ENCODE peak calls at places on chromosomes 13 and 19, in ten cellular contexts. D is sigmoid colon, I is cardiac fibroblast, G is astrocyte of the spinal cord, Q is body of pancreas, S is A549, M is retinal pigment epithelial cell, H is tibial artery, P is endodermal cell, V is uterus. X is an unnamed sample.
A peak's percentile ranks its signal among the peaks of the same experiment; 100 is the strongest.

GRCh38 chr19:16876904-16877361 is 11.9 kb upstream of the F2RL3 start:
- DNase-seq in D (no peak), I (peak; percentile 49), G (peak; percentile 64), Q (no peak), S (no peak), M (no peak), H (no peak), P (no peak), V (no peak), X (no peak)

GRCh38 chr19:6533746-6534418 is 3.1 kb downstream of the TNFSF9 start:
- DNase-seq in D (no peak), I (no peak), G (no peak), Q (no peak), S (no peak), M (no peak), H (no peak), P (peak; percentile 62), V (no peak), X (no peak)

GRCh38 chr13:51270606-51271005 is 48.4 kb downstream of the FAM124A start:
- DNase-seq in D (no peak), I (no peak), G (no peak), Q (no peak), S (no peak), M (no peak), H (no peak), P (no peak), V (no peak), X (no peak)

GRCh38 chr19:7004313-7004931 is 16.8 kb downstream of the MBD3L2B start:
- DNase-seq in D (no peak), I (no peak), G (peak; percentile 36), Q (no peak), S (peak; percentile 29), M (peak; percentile 5), H (no peak), P (peak; percentile 48), V (no peak), X (peak; percentile 42)

GRCh38 chr19:5772416-5772815 is 12.1 kb downstream of the PRR22 start:
- DNase-seq in D (no peak), I (no peak), G (no peak), Q (no peak), S (no peak), M (no peak), H (no peak), P (no peak), V (no peak), X (no peak)

GRCh38 chr19:39307233-39307821 is 11.1 kb downstream of the IFNL1 start:
- DNase-seq in D (peak; percentile 42), I (peak; percentile 10), G (no peak), Q (no peak), S (no peak), M (no peak), H (peak; percentile 54), P (peak; percentile 90), V (no peak), X (no peak)

GRCh38 chr19:48501961-48502719 is 9.5 kb downstream of the LMTK3 start:
- DNase-seq in D (no peak), I (peak; percentile 25), G (no peak), Q (peak; percentile 99), S (peak; percentile 88), M (peak; percentile 36), H (peak; percentile 80), P (peak; percentile 100), V (peak; percentile 21), X (no peak)

GRCh38 chr19:45681391-45682015 is 10.2 kb downstream of the SNRPD2 start:
- DNase-seq in D (peak; percentile 93), I (peak; percentile 83), G (peak; percentile 78), Q (peak; percentile 93), S (peak; percentile 93), M (peak; percentile 58), H (peak; percentile 93), P (peak; percentile 98), V (peak; percentile 82), X (peak; percentile 69)

GRCh38 chr13:27352698-27353097 is 71.7 kb upstream of the GTF3A start:
- DNase-seq in D (no peak), I (no peak), G (no peak), Q (no peak), S (no peak), M (no peak), H (no peak), P (no peak), V (no peak), X (no peak)

GRCh38 chr13:98228661-98229349 is 51.7 kb upstream of the RNF113B start:
- DNase-seq in D (no peak), I (no peak), G (no peak), Q (no peak), S (no peak), M (no peak), H (no peak), P (no peak), V (no peak), X (peak; percentile 20)

GRCh38 chr19:40685563-40685962 is 4.9 kb downstream of the NUMBL start:
- DNase-seq in D (no peak), I (no peak), G (no peak), Q (no peak), S (no peak), M (no peak), H (no peak), P (no peak), V (no peak), X (peak; percentile 25)

GRCh38 chr13:61252213-61252612 is 163.4 kb downstream of the PCDH20 start:
- DNase-seq in D (no peak), I (no peak), G (no peak), Q (no peak), S (no peak), M (no peak), H (no peak), P (no peak), V (no peak), X (no peak)

GRCh38 chr13:113742000-113742441 is 17.0 kb upstream of the TMEM255B start:
- DNase-seq in D (no peak), I (peak; percentile 36), G (no peak), Q (peak; percentile 60), S (no peak), M (peak; percentile 24), H (no peak), P (peak; percentile 80), V (no peak), X (peak; percentile 49)

GRCh38 chr19:36266375-36266961 is 51.6 kb downstream of the ZNF146 start:
- DNase-seq in D (no peak), I (peak; percentile 33), G (no peak), Q (peak; percentile 46), S (no peak), M (no peak), H (no peak), P (no peak), V (peak; percentile 22), X (no peak)

GRCh38 chr19:33296473-33297060 is 5.8 kb downstream of the CEBPA start:
- DNase-seq in D (peak; percentile 62), I (no peak), G (no peak), Q (no peak), S (no peak), M (no peak), H (no peak), P (peak; percentile 61), V (no peak), X (no peak)

GRCh38 chr19:6076675-6077463 is 33.4 kb downstream of the RFX2 start:
- DNase-seq in D (peak; percentile 82), I (peak; percentile 94), G (peak; percentile 91), Q (no peak), S (no peak), M (peak; percentile 81), H (peak; percentile 87), P (no peak), V (peak; percentile 55), X (peak; percentile 97)

GRCh38 chr19:15841875-15842569 is 26.6 kb upstream of the OR10H1 start:
- DNase-seq in D (no peak), I (no peak), G (no peak), Q (no peak), S (peak; percentile 13), M (no peak), H (peak; percentile 27), P (no peak), V (no peak), X (no peak)

GRCh38 chr13:47004022-47004421 is 107.2 kb upstream of the HTR2A start:
- DNase-seq in D (no peak), I (peak; percentile 32), G (no peak), Q (no peak), S (no peak), M (no peak), H (no peak), P (no peak), V (no peak), X (peak; percentile 49)
- TF ChIP-seq CTCF in D (no peak), I (no peak), G (no peak), Q (no peak), S (no peak), M (no peak), H (no peak), P (peak; percentile 56), V (no peak), X (peak; percentile 11)

GRCh38 chr19:55626350-55626749 is 2.0 kb upstream of the ZNF784 start:
- DNase-seq in D (no peak), I (no peak), G (no peak), Q (no peak), S (no peak), M (no peak), H (no peak), P (no peak), V (no peak), X (no peak)
- H3K4me3 ChIP-seq in D (no peak overlapping the region), I (no peak overlapping the region), G (no peak overlapping the region), Q (no peak overlapping the region), S (no peak overlapping the region), M (no peak overlapping the region), H (no peak overlapping the region), P (no peak overlapping the region), V (no peak overlapping the region), X (no peak overlapping the region)

DNA sequence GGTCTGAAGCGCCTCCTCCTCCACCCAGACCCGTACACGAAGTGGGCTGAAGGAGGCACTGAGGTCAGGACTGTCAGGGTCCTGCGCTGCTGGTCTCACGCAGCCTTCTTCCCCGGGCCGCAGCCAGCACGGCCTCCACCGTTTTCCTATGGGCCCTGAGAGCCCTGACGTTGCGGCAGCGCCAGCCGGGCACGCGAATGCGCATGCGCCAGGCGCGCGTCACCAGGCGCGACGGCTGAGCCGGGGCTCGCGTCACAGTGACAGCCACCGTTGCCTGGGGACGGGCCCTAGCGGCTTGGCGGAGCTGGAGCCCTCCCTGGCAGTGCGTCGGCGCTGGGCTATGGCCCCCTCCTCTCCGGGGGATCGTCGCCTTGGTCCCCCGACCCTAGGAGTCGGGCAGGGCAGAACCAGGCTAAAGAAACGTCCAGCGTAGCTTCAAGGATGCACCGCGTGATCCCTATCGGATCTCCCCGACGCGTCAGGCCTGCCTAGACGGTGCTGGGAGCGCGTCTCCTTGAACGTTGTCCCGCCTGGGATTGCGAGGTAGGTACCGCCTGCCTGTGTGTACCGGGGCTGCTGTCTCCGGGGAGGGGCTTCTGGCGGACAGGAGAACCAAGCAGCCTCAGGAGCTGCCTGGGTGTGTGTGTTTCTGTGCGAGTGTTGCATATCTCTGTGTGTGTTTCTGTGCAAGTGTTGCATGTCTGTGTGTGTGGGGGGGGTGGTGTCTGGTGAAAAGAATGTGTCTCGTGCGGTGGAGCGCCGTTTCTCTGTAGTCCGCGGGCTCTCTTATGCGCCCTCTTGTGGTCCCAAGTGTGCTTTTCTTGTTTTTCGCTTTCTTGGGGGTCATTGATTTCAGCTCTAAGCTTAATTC is 43.2 kb downstream of the ZNF571 start:
- DNase-seq in D (no peak), I (peak; percentile 76), G (peak; percentile 70), Q (no peak), S (no peak), M (peak; percentile 18), H (no peak), P (peak; percentile 50), V (no peak), X (peak; percentile 51)
- TF ChIP-seq CTCF in D (no peak), I (peak; percentile 65), G (peak; percentile 54), Q (no peak), S (no peak), M (peak; percentile 57), H (no peak), P (peak; percentile 53), V (no peak), X (peak; percentile 43)

GRCh38 chr13:112200200-112200599 is 133.3 kb downstream of the SOX1 start:
- DNase-seq in D (peak; percentile 17), I (no peak), G (no peak), Q (no peak), S (no peak), M (no peak), H (no peak), P (no peak), V (no peak), X (no peak)
- H3K4me3 ChIP-seq in D (no peak overlapping the region), I (no peak overlapping the region), G (no peak overlapping the region), Q (no peak overlapping the region), S (no peak overlapping the region), M (no peak overlapping the region), H (no peak overlapping the region), P (no peak overlapping the region), V (no peak overlapping the region), X (no peak overlapping the region)